ENCODE peak calls at places on chromosomes 13 and 19, in six cellular contexts. One of them, this sample, is unnamed.

GRCh38 chr13:95049772-95050171 is 251.5 kb downstream of the ABCC4 start:
- ATAC-seq in psoas muscle: no peak
- ATAC-seq in CD4-positive, alpha-beta T cell: no peak
- ATAC-seq in pancreas: no peak
- ATAC-seq in omental fat pad: no peak
- ATAC-seq in heart left ventricle: no peak
- ATAC-seq in this sample: no peak

GRCh38 chr19:32168606-32169005 is 176.8 kb upstream of the ZNF507 start:
- ATAC-seq in psoas muscle: no peak
- ATAC-seq in CD4-positive, alpha-beta T cell: no peak
- ATAC-seq in pancreas: no peak
- ATAC-seq in omental fat pad: no peak
- ATAC-seq in heart left ventricle: no peak
- ATAC-seq in this sample: no peak

GRCh38 chr19:14404322-14404721 is 14.8 kb downstream of the DDX39A start:
- ATAC-seq in psoas muscle: no peak
- ATAC-seq in CD4-positive, alpha-beta T cell: no peak
- ATAC-seq in pancreas: no peak
- ATAC-seq in omental fat pad: no peak
- ATAC-seq in heart left ventricle: no peak
- ATAC-seq in this sample: no peak

GRCh38 chr13:69279213-69279612 is 828.4 kb upstream of the ATXN8OS start:
- ATAC-seq in psoas muscle: no peak
- ATAC-seq in CD4-positive, alpha-beta T cell: no peak
- ATAC-seq in pancreas: no peak
- ATAC-seq in omental fat pad: no peak
- ATAC-seq in heart left ventricle: no peak
- ATAC-seq in this sample: no peak

GRCh38 chr19:55095260-55096060 is 19.8 kb downstream of the EPS8L1 start:
- ATAC-seq in psoas muscle: no peak
- ATAC-seq in CD4-positive, alpha-beta T cell: no peak
- ATAC-seq in pancreas: no peak
- ATAC-seq in omental fat pad: no peak
- ATAC-seq in heart left ventricle: no peak
- ATAC-seq in this sample: no peak

GRCh38 chr13:44368599-44369368 is 4.8 kb upstream of the SERP2 start:
- ATAC-seq in psoas muscle: no peak
- ATAC-seq in CD4-positive, alpha-beta T cell: no peak
- ATAC-seq in pancreas: no peak
- ATAC-seq in omental fat pad: no peak
- ATAC-seq in heart left ventricle: no peak
- ATAC-seq in this sample: no peak

GRCh38 chr13:102642475-102642874 is 45.7 kb downstream of the TPP2 start:
- ATAC-seq in psoas muscle: peak
- ATAC-seq in CD4-positive, alpha-beta T cell: no peak
- ATAC-seq in pancreas: peak
- ATAC-seq in omental fat pad: peak
- ATAC-seq in heart left ventricle: peak
- ATAC-seq in this sample: no peak

GRCh38 chr19:47155141-47155540 is 24.5 kb downstream of the SAE1 start:
- ATAC-seq in psoas muscle: no peak
- ATAC-seq in CD4-positive, alpha-beta T cell: no peak
- ATAC-seq in pancreas: no peak
- ATAC-seq in omental fat pad: no peak
- ATAC-seq in heart left ventricle: peak
- ATAC-seq in this sample: peak

GRCh38 chr13:23740002-23740401 is 149.2 kb downstream of the MIPEP start:
- ATAC-seq in psoas muscle: no peak
- ATAC-seq in CD4-positive, alpha-beta T cell: no peak
- ATAC-seq in pancreas: no peak
- ATAC-seq in omental fat pad: no peak
- ATAC-seq in heart left ventricle: peak
- ATAC-seq in this sample: no peak

GRCh38 chr19:2556221-2557092 is 80.5 kb downstream of the GADD45B start:
- ATAC-seq in psoas muscle: no peak
- ATAC-seq in CD4-positive, alpha-beta T cell: no peak
- ATAC-seq in pancreas: no peak
- ATAC-seq in omental fat pad: no peak
- ATAC-seq in heart left ventricle: peak
- ATAC-seq in this sample: peak

GRCh38 chr13:73822671-73823592 is 311.3 kb downstream of the KLF12 start:
- ATAC-seq in psoas muscle: no peak
- ATAC-seq in CD4-positive, alpha-beta T cell: no peak
- ATAC-seq in pancreas: no peak
- ATAC-seq in omental fat pad: no peak
- ATAC-seq in heart left ventricle: no peak
- ATAC-seq in this sample: no peak

GRCh38 chr13:36965767-36966166 is 33.4 kb downstream of the ALG5 start:
- ATAC-seq in psoas muscle: no peak
- ATAC-seq in CD4-positive, alpha-beta T cell: no peak
- ATAC-seq in pancreas: no peak
- ATAC-seq in omental fat pad: no peak
- ATAC-seq in heart left ventricle: no peak
- ATAC-seq in this sample: no peak

GRCh38 chr19:30066781-30067759 is 125.0 kb downstream of the URI1 start:
- ATAC-seq in psoas muscle: no peak
- ATAC-seq in CD4-positive, alpha-beta T cell: no peak
- ATAC-seq in pancreas: no peak
- ATAC-seq in omental fat pad: no peak
- ATAC-seq in heart left ventricle: no peak
- ATAC-seq in this sample: no peak

GRCh38 chr13:95067303-95067702 is 233.9 kb downstream of the ABCC4 start:
- ATAC-seq in psoas muscle: no peak
- ATAC-seq in CD4-positive, alpha-beta T cell: no peak
- ATAC-seq in pancreas: no peak
- ATAC-seq in omental fat pad: no peak
- ATAC-seq in heart left ventricle: no peak
- ATAC-seq in this sample: no peak

GRCh38 chr19:6712231-6712630 is 8.2 kb downstream of the C3 start:
- ATAC-seq in psoas muscle: no peak
- ATAC-seq in CD4-positive, alpha-beta T cell: no peak
- ATAC-seq in pancreas: no peak
- ATAC-seq in omental fat pad: no peak
- ATAC-seq in heart left ventricle: peak
- ATAC-seq in this sample: no peak

GRCh38 chr19:18393836-18394235 is 3.6 kb downstream of the LRRC25 start:
- ATAC-seq in psoas muscle: no peak
- ATAC-seq in CD4-positive, alpha-beta T cell: no peak
- ATAC-seq in pancreas: peak
- ATAC-seq in omental fat pad: no peak
- ATAC-seq in heart left ventricle: peak
- ATAC-seq in this sample: no peak

GRCh38 chr19:35973487-35973886 is 21.5 kb upstream of the SDHAF1 start:
- ATAC-seq in psoas muscle: no peak
- ATAC-seq in CD4-positive, alpha-beta T cell: no peak
- ATAC-seq in pancreas: no peak
- ATAC-seq in omental fat pad: no peak
- ATAC-seq in heart left ventricle: no peak
- ATAC-seq in this sample: no peak

GRCh38 chr13:58869566-58869965 is 1238.0 kb downstream of the PCDH17 start:
- ATAC-seq in psoas muscle: no peak
- ATAC-seq in CD4-positive, alpha-beta T cell: no peak
- ATAC-seq in pancreas: no peak
- ATAC-seq in omental fat pad: no peak
- ATAC-seq in heart left ventricle: no peak
- ATAC-seq in this sample: no peak

GRCh38 chr13:46165485-46166220 is 16.3 kb downstream of the LCP1 start:
- ATAC-seq in psoas muscle: no peak
- ATAC-seq in CD4-positive, alpha-beta T cell: peak
- ATAC-seq in pancreas: no peak
- ATAC-seq in omental fat pad: no peak
- ATAC-seq in heart left ventricle: no peak
- ATAC-seq in this sample: no peak

GRCh38 chr19:49431330-49431749 is 6.2 kb downstream of the GFY start:
- ATAC-seq in psoas muscle: no peak
- ATAC-seq in CD4-positive, alpha-beta T cell: no peak
- ATAC-seq in pancreas: no peak
- ATAC-seq in omental fat pad: no peak
- ATAC-seq in heart left ventricle: no peak
- ATAC-seq in this sample: no peak

GRCh38 chr19:49430172-49430677 is 5.0 kb downstream of the GFY start:
- ATAC-seq in psoas muscle: no peak
- ATAC-seq in CD4-positive, alpha-beta T cell: no peak
- ATAC-seq in pancreas: no peak
- ATAC-seq in omental fat pad: no peak
- ATAC-seq in heart left ventricle: no peak
- ATAC-seq in this sample: no peak

GRCh38 chr19:49432141-49433073 is 7.2 kb downstream of the GFY start:
- ATAC-seq in psoas muscle: no peak
- ATAC-seq in CD4-positive, alpha-beta T cell: peak
- ATAC-seq in pancreas: peak
- ATAC-seq in omental fat pad: no peak
- ATAC-seq in heart left ventricle: no peak
- ATAC-seq in this sample: no peak

GRCh38 chr19:49428547-49429451 is 3.6 kb downstream of the GFY start:
- ATAC-seq in psoas muscle: no peak
- ATAC-seq in CD4-positive, alpha-beta T cell: no peak
- ATAC-seq in pancreas: no peak
- ATAC-seq in omental fat pad: no peak
- ATAC-seq in heart left ventricle: no peak
- ATAC-seq in this sample: no peak

DNA sequence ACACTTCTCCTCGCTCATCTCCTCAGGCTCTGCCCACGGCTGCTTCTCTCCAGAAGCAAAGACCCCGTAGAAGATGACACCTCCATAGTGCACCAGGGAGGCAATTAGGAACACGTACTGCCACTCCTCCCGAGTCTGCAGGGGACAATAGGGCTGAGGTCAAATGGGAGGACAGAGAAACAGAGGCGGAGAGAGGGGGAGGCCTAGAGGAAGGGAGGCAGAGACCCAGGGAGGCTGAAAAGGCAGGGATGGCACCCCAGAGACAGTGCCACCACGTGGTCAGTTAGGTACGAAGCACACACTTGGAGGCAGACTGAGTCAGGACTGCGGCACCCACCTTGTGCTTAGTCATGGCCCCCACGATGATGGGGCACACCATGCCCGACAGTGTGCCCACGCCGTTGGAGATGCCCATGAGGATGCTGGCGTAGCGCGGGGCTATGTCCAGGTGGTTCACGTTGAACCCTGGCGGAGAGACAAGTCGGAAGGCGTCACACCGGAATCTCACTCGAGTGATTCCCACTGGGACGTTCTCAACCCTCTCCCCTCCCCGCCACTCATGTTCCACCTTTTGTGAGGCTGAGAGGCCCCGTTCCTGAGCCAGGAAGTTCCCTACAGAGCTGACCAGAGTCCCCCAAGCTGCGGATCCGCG is 5.6 kb downstream of the GFY start:
- ATAC-seq in psoas muscle: no peak
- ATAC-seq in CD4-positive, alpha-beta T cell: peak
- ATAC-seq in pancreas: no peak
- ATAC-seq in omental fat pad: no peak
- ATAC-seq in heart left ventricle: no peak
- ATAC-seq in this sample: no peak
- TF ChIP-seq CTCF in psoas muscle: no peak
- TF ChIP-seq CTCF in CD4-positive, alpha-beta T cell: peak
- TF ChIP-seq CTCF in pancreas: no peak
- TF ChIP-seq CTCF in omental fat pad: no peak
- TF ChIP-seq CTCF in heart left ventricle: no peak
- TF ChIP-seq CTCF in this sample: no peak

GRCh38 chr19:28244966-28245365 is 968.0 kb downstream of the UQCRFS1 start:
- ATAC-seq in psoas muscle: no peak
- ATAC-seq in CD4-positive, alpha-beta T cell: no peak
- ATAC-seq in pancreas: no peak
- ATAC-seq in omental fat pad: no peak
- ATAC-seq in heart left ventricle: no peak
- ATAC-seq in this sample: no peak

GRCh38 chr19:28239270-28239669 is 973.7 kb downstream of the UQCRFS1 start:
- ATAC-seq in psoas muscle: no peak
- ATAC-seq in CD4-positive, alpha-beta T cell: no peak
- ATAC-seq in pancreas: no peak
- ATAC-seq in omental fat pad: no peak
- ATAC-seq in heart left ventricle: no peak
- ATAC-seq in this sample: no peak

GRCh38 chr19:28245937-28246336 is 967.0 kb downstream of the UQCRFS1 start:
- ATAC-seq in psoas muscle: no peak
- ATAC-seq in CD4-positive, alpha-beta T cell: no peak
- ATAC-seq in pancreas: no peak
- ATAC-seq in omental fat pad: no peak
- ATAC-seq in heart left ventricle: no peak
- ATAC-seq in this sample: no peak

DNA sequence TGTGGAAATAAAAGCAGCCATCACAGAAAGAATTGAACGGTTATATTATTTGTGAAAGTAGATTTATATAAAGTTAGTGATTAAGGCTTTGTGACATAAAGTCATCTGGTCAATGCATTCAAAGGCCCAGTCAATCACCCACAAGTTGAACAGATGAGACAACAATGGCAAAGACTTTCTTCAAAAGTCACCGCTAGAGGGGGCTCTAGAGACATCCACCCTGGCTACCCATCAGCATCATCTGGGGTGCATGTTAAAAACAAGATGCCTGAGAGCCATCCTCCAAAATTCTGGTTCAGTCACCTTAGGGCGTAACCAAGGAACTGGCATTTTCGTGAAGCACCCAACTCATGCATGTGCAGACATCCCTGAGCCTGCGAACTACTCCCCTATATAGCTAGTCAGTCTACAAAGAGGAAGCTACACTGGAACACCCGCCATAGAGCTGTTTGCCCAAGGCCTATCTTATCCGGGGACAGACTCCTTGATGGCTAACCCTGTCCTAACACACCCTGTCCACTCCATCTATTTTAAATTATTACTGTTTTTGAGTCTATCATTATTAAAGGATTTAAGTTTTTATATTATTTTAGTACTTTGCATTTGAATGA is 970.5 kb downstream of the UQCRFS1 start:
- ATAC-seq in psoas muscle: no peak
- ATAC-seq in CD4-positive, alpha-beta T cell: no peak
- ATAC-seq in pancreas: peak
- ATAC-seq in omental fat pad: no peak
- ATAC-seq in heart left ventricle: no peak
- ATAC-seq in this sample: no peak
- TF ChIP-seq CTCF in psoas muscle: peak
- TF ChIP-seq CTCF in CD4-positive, alpha-beta T cell: no peak
- TF ChIP-seq CTCF in pancreas: peak
- TF ChIP-seq CTCF in omental fat pad: no peak
- TF ChIP-seq CTCF in heart left ventricle: peak
- TF ChIP-seq CTCF in this sample: no peak

GRCh38 chr13:110138009-110138699 is 168.8 kb downstream of the COL4A1 start:
- ATAC-seq in psoas muscle: peak
- ATAC-seq in CD4-positive, alpha-beta T cell: peak
- ATAC-seq in pancreas: peak
- ATAC-seq in omental fat pad: peak
- ATAC-seq in heart left ventricle: peak
- ATAC-seq in this sample: peak
- TF ChIP-seq CTCF in psoas muscle: no peak
- TF ChIP-seq CTCF in CD4-positive, alpha-beta T cell: no peak
- TF ChIP-seq CTCF in pancreas: no peak
- TF ChIP-seq CTCF in omental fat pad: no peak
- TF ChIP-seq CTCF in heart left ventricle: no peak
- TF ChIP-seq CTCF in this sample: no peak

DNA sequence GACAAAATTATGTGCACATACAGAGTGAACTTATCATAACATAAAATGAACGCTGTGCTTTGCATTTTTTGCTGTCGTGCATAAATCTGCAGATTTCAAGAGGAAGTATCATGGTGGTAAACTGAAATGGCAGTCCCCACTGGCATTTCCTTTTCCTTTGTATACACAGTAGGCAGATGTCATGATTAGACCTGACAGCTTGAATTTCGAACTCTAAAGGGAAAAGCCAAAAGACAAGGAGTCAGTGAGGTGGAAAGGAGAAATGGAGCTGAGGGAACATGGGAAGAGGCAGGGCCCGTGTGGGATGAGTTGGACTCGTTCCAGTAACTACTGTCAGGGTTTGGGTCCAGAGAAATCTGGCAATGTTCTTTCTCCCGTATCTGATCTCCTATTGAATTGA is 454.1 kb upstream of the SGCG start:
- ATAC-seq in psoas muscle: no peak
- ATAC-seq in CD4-positive, alpha-beta T cell: no peak
- ATAC-seq in pancreas: no peak
- ATAC-seq in omental fat pad: no peak
- ATAC-seq in heart left ventricle: no peak
- ATAC-seq in this sample: no peak
- TF ChIP-seq CTCF in psoas muscle: no peak
- TF ChIP-seq CTCF in CD4-positive, alpha-beta T cell: no peak
- TF ChIP-seq CTCF in pancreas: no peak
- TF ChIP-seq CTCF in omental fat pad: no peak
- TF ChIP-seq CTCF in heart left ventricle: no peak
- TF ChIP-seq CTCF in this sample: no peak